ENCODE peak calls at places on chromosomes 13 and 19, in nine cellular contexts. Z is Peyer's patch, F is uterus, O is stomach, Y is right lobe of liver, M is A549, G is transverse colon, X is prostate gland, I is tibial nerve. S is an unnamed sample. For H3K4me1, the result is how much of the 10 kb centered on the place peaks cover.

GRCh38 chr13:112510987-112511715 is 76.8 kb downstream of the TUBGCP3 start:
- DNase-seq in Z (no peak), F (no peak), O (no peak), Y (no peak), M (no peak), G (no peak), X (no peak), I (no peak), S (no peak)

GRCh38 chr13:113005076-113005865 is 36.3 kb downstream of the MCF2L start:
- DNase-seq in Z (no peak), F (no peak), O (no peak), Y (no peak), M (no peak), G (no peak), X (no peak), I (no peak), S (no peak)

GRCh38 chr19:12202250-12202649 is 39.4 kb downstream of the ZNF136 start:
- DNase-seq in Z (peak), F (no peak), O (peak), Y (no peak), M (no peak), G (peak), X (peak), I (no peak), S (no peak)

GRCh38 chr19:35977446-35978222 is 17.4 kb upstream of the SDHAF1 start:
- DNase-seq in Z (no peak), F (no peak), O (no peak), Y (no peak), M (peak), G (no peak), X (no peak), I (no peak), S (no peak)

GRCh38 chr19:30388327-30388726 is 16.1 kb downstream of the ZNF536 start:
- DNase-seq in Z (peak), F (no peak), O (no peak), Y (peak), M (no peak), G (no peak), X (no peak), I (no peak), S (no peak)

GRCh38 chr19:50444059-50444458 is 11.4 kb downstream of the MYBPC2 start:
- DNase-seq in Z (no peak), F (no peak), O (no peak), Y (no peak), M (no peak), G (no peak), X (no peak), I (no peak), S (no peak)

GRCh38 chr19:15112385-15112784 is 5.2 kb downstream of the SYDE1 start:
- DNase-seq in Z (no peak), F (no peak), O (no peak), Y (no peak), M (peak), G (no peak), X (no peak), I (no peak), S (no peak)

GRCh38 chr13:108342369-108343289 is 73.1 kb downstream of the TNFSF13B start:
- DNase-seq in Z (no peak), F (no peak), O (no peak), Y (no peak), M (peak), G (no peak), X (no peak), I (no peak), S (no peak)

GRCh38 chr13:44354322-44354721 is 19.3 kb upstream of the SERP2 start:
- DNase-seq in Z (no peak), F (no peak), O (no peak), Y (no peak), M (no peak), G (no peak), X (no peak), I (no peak), S (no peak)

GRCh38 chr13:105087941-105088340 is 1447.5 kb downstream of the EFNB2 start:
- DNase-seq in Z (no peak), F (no peak), O (no peak), Y (no peak), M (no peak), G (no peak), X (no peak), I (no peak), S (no peak)

GRCh38 chr13:50453238-50453637 is 390.3 kb downstream of the DLEU7 start:
- DNase-seq in Z (no peak), F (no peak), O (no peak), Y (no peak), M (no peak), G (no peak), X (no peak), I (no peak), S (no peak)

GRCh38 chr19:13963603-13964105 is 11.3 kb downstream of the DCAF15 start:
- DNase-seq in Z (no peak), F (no peak), O (no peak), Y (no peak), M (no peak), G (no peak), X (no peak), I (no peak), S (no peak)

GRCh38 chr19:36686365-36687213 is 823 bp upstream of the ZNF567 start:
- DNase-seq in Z (no peak), F (no peak), O (no peak), Y (peak), M (no peak), G (peak), X (peak), I (no peak), S (no peak)

GRCh38 chr19:31639306-31639705 is 290.1 kb upstream of the TSHZ3 start:
- DNase-seq in Z (no peak), F (no peak), O (no peak), Y (no peak), M (no peak), G (no peak), X (no peak), I (no peak), S (no peak)

GRCh38 chr13:27339299-27339698 is 68.7 kb downstream of the RASL11A start:
- DNase-seq in Z (no peak), F (no peak), O (peak), Y (no peak), M (peak), G (peak), X (no peak), I (peak), S (no peak)

GRCh38 chr13:36244990-36245389 is 30.6 kb upstream of the SOHLH2 start:
- DNase-seq in Z (no peak), F (no peak), O (no peak), Y (no peak), M (no peak), G (no peak), X (no peak), I (no peak), S (no peak)

GRCh38 chr13:54150851-54151250 is 1122.2 kb downstream of the OLFM4 start:
- DNase-seq in Z (no peak), F (no peak), O (no peak), Y (no peak), M (no peak), G (no peak), X (no peak), I (no peak), S (no peak)

GRCh38 chr19:29255006-29255405 is 42.1 kb upstream of the UQCRFS1 start:
- DNase-seq in Z (no peak), F (no peak), O (no peak), Y (no peak), M (no peak), G (no peak), X (no peak), I (no peak), S (no peak)

GRCh38 chr13:30429721-30430694 is 7.7 kb downstream of the UBE2L5 start:
- DNase-seq in Z (no peak), F (no peak), O (no peak), Y (no peak), M (peak), G (no peak), X (no peak), I (no peak), S (no peak)

GRCh38 chr13:61142506-61142905 is 273.1 kb downstream of the PCDH20 start:
- DNase-seq in Z (no peak), F (no peak), O (no peak), Y (no peak), M (no peak), G (no peak), X (no peak), I (no peak), S (no peak)

GRCh38 chr13:104327217-104327616 is 1261.0 kb upstream of the SLC10A2 start:
- DNase-seq in Z (no peak), F (no peak), O (no peak), Y (no peak), M (no peak), G (no peak), X (no peak), I (no peak), S (no peak)

GRCh38 chr13:109986851-109987250 is 200.5 kb upstream of the IRS2 start:
- DNase-seq in Z (no peak), F (no peak), O (no peak), Y (no peak), M (no peak), G (no peak), X (no peak), I (no peak), S (no peak)

GRCh38 chr19:41307954-41308449 is 2.0 kb upstream of the CCDC97 start:
- DNase-seq in Z (no peak), F (no peak), O (no peak), Y (no peak), M (no peak), G (no peak), X (no peak), I (no peak), S (no peak)

GRCh38 chr19:41308450-41309224 is 1.3 kb upstream of the CCDC97 start:
- DNase-seq in Z (peak), F (peak), O (peak), Y (peak), M (peak), G (peak), X (peak), I (peak), S (peak)

GRCh38 chr19:41305923-41306322 is 4.0 kb upstream of the CCDC97 start:
- DNase-seq in Z (no peak), F (no peak), O (no peak), Y (no peak), M (no peak), G (no peak), X (no peak), I (no peak), S (no peak)

GRCh38 chr19:41306394-41306793 is 3.6 kb upstream of the CCDC97 start:
- DNase-seq in Z (no peak), F (no peak), O (no peak), Y (no peak), M (no peak), G (no peak), X (no peak), I (no peak), S (no peak)

DNA sequence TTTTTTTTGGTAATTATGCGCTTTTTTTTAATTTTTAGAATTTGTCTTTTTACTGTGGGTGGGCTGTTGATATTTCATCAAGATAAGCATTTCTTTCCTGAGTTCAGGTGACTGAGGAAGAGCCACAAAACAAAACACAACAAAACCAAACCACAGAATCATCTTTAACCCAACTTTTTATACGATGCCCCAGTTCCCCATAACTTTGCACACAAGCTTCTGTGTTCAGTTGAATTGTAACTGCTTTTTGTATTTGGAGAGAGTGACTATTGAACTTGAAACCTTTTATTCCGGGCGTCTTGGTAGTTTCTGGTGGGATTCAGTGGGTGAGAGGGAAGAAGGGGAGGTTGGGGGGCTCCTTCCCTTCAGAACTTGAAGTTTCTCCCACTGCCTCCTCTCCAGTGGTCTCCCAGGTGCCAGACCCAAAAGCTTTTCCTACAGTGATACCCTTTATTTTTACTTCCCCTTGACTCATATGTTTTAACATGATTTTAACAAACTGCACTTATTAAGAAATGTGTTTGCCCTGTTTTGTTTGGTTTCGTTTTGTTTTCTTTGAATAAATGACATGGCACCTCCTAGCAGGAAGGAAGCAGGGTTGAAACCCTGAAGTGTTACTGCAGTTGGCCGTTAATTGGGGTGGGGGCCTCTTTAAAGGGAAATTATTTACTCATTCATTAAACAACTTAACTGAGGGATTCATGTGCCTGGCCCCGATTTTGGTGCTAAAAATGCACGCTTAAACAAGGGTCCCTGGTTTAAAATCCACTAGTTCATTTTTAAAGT is 2.7 kb upstream of the CCDC97 start:
- DNase-seq in Z (no peak), F (no peak), O (no peak), Y (no peak), M (no peak), G (no peak), X (no peak), I (no peak), S (no peak)
- H3K4me3 ChIP-seq in Z (no peak), F (no peak), O (no peak), Y (no peak), M (no peak), G (no peak), X (no peak), I (no peak), S (no peak)

DNA sequence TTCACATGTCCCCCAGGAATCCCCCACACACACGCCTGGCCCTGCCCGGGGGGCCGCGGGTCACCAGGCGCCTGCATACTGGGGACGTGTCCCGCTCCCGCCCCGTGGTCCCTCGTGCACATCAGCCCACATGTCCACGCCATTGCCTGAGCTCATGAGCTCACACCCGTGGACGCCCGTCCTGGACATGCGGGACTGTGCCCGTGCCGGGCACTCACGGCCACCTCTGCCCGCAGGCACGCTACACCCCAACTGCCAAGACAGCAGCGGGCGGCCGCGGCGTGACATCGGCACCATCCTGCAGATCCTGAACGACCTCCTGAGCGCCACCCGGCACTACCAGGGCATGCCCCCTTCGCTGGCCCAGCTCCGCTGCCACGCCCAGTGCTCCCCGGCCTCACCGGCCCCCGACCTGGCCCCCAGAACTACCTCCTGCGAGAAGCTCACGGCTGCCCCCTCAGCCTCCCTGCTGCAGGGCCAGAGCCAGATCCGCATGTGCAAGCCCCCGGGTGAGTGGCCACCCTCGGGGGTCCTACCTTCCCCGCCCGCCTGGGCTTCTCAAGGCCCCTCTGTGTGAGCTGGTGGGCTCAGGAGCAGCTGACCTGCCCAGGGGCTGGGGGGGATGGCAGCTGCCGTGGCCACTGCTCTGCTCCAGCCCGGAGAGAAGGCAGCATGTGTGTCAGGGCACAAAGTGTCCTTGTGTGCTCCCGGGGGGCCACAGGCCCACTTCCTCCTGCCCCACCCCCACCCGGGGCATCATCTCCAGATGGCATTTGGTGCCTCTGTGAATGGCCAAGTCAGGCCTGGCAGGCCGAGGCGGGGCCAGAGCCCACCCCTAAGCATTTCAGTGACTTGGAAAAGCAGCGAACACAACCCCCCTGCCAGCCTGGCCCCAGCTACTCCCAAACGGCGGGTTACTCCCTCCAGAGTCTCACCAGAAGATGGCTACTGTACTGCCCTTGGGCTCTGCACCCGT is 7.1 kb downstream of the MIDN start:
- DNase-seq in Z (no peak), F (no peak), O (no peak), Y (no peak), M (no peak), G (peak), X (no peak), I (no peak), S (no peak)
- H3K4me1 ChIP-seq in Z (half or more), F (under half), O (half or more), Y (under half), M (half or more), G (half or more), X (half or more), I (half or more), S (half or more)

GRCh38 chr19:37695144-37695899 is 24.2 kb downstream of the ZNF607 start:
- DNase-seq in Z (no peak), F (no peak), O (no peak), Y (no peak), M (no peak), G (no peak), X (no peak), I (no peak), S (no peak)

GRCh38 chr19:37692956-37693660 is 26.5 kb downstream of the ZNF607 start:
- DNase-seq in Z (no peak), F (no peak), O (no peak), Y (no peak), M (no peak), G (no peak), X (no peak), I (no peak), S (no peak)

DNA sequence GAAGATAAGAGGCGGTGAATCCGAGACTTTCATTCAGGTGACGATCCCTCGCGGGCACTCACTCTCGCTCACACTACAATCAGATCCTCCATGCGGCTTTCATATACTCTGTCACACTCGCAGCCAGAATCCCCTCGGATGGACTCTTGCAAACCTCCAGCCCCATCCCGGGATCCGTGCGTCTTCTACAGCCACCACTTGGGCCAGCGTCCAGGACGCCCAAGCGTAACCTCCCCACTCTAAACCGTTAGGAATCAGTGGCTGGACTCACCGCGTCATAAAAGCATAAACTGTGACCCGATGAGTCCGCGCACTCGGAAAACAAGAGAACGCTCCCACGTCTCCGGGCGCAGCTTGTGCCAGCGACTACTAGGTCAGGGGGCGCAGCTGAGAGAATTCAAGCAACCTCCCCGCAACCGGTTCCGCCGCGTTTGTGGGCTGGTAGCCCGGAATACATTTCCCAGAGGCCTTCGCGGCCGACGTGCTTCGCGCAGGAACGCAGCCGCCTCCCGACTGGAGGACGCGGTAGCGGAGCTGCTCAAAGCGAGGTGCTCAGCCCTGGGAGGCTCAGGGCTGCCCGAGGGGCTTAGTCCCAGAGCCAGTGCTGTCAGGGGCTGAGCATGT is 27.6 kb downstream of the ZNF607 start:
- DNase-seq in Z (peak), F (peak), O (peak), Y (peak), M (no peak), G (peak), X (peak), I (peak), S (peak)
- TF ChIP-seq POLR2A in Z (no peak), F (peak), O (no peak), Y (no peak), M (no peak), G (peak), X (no peak), I (no peak), S (peak)

GRCh38 chr19:57583104-57583520 is 833 bp upstream of the ZIK1 start:
- DNase-seq in Z (no peak), F (no peak), O (no peak), Y (no peak), M (no peak), G (no peak), X (no peak), I (no peak), S (no peak)
- H3K4me3 ChIP-seq in Z (peak), F (no peak), O (peak), Y (no peak), M (no peak), G (peak), X (peak), I (peak), S (peak)

GRCh38 chr19:5966941-5967340 is 11.0 kb downstream of the RANBP3 start:
- DNase-seq in Z (no peak), F (no peak), O (no peak), Y (no peak), M (no peak), G (no peak), X (no peak), I (no peak), S (no peak)
- H3K4me1 ChIP-seq in Z (half or more), F (under half), O (half or more), Y (under half), M (under half), G (half or more), X (under half), I (half or more), S (half or more)

GRCh38 chr19:46346821-46347571 is at the start of gene PPP5C:
- DNase-seq in Z (peak), F (peak), O (peak), Y (peak), M (peak), G (peak), X (peak), I (peak), S (peak)
- TF ChIP-seq POLR2A in Z (peak), F (peak), O (no peak), Y (peak), M (peak), G (peak), X (peak), I (peak), S (peak)

DNA sequence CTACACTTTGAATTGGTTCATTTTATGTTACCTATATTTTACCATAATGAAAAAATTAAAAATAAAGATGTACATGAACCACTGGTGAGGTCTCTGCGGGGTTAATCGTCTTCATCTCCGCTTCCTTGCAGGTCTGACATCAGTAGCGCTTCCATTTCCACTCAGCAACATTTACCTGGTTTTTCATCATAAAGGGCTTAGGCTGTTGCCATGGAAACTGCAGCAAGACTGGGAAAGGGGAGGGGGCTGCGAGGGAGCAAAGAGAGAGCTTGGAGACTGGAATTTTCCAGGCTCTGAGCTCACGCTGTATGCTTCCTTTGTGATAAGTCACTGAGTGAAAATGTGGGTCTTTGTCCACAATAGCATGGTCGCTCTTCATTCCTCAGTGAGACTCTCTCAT is 136.6 kb upstream of the USP29 start:
- DNase-seq in Z (no peak), F (no peak), O (no peak), Y (no peak), M (no peak), G (no peak), X (no peak), I (no peak), S (no peak)
- H3K4me3 ChIP-seq in Z (no peak), F (no peak), O (no peak), Y (no peak), M (no peak), G (no peak), X (no peak), I (no peak), S (no peak)

DNA sequence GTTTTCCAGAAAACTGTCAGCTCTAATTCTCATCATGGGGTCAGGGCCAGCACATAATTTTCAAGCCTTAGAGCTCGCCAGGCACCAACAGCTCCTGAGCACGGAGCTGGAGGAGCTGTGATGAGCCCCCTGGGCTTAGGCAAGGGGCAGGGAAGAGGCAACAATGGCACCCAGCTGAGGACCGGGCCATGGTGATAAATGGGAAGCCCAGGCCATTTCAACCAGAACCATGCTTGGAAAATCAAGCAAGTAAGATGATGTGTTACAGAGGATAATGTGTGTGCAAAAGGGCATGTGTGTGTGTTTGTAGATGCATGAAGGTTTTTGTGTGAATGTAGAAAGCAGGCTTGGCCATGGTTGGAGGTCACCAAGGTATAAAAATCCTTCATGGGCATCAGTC is 66.8 kb upstream of the UBAC2 start:
- DNase-seq in Z (no peak), F (no peak), O (no peak), Y (no peak), M (no peak), G (no peak), X (no peak), I (no peak), S (no peak)
- H3K4me1 ChIP-seq in Z (under half), F (under half), O (under half), Y (under half), M (under half), G (under half), X (under half), I (under half), S (under half)

S was measured in esophagus muscularis mucosa.